ENCODE peak calls at places on chromosomes 1 and 21, in seven cellular contexts. J is psoas muscle; R is lower lobe of right lung; G is left ventricle myocardium inferior; S is CD8-positive, alpha-beta T cell; P is tibial artery; I is mucosa of descending colon. D is an unnamed sample. For H3K4me1 and H3K9me3, the result is how much of the 10 kb centered on the place peaks cover.

GRCh38 chr21:45228171-45228641 is 59.5 kb downstream of the POFUT2 start:
- DNase-seq in G (no peak), J (peak), P (peak), S (peak), I (peak), R (no peak), D (peak)

GRCh38 chr1:200512191-200512590 is 102.4 kb upstream of the ZNF281 start:
- DNase-seq in P (no peak), S (no peak), G (no peak), R (no peak), J (no peak), I (no peak), D (no peak)

GRCh38 chr1:164673584-164674214 is 114.7 kb downstream of the PBX1 start:
- DNase-seq in P (no peak), S (no peak), J (peak), R (no peak), G (no peak), I (no peak), D (peak)

GRCh38 chr1:70874063-70874462 is 173.6 kb downstream of the PTGER3 start:
- DNase-seq in J (no peak), S (no peak), R (no peak), G (peak), I (no peak), P (peak), D (no peak)

GRCh38 chr1:28136636-28137613 is 39.6 kb downstream of the PTAFR start:
- DNase-seq in S (no peak), P (no peak), R (no peak), J (no peak), I (no peak), G (no peak), D (no peak)

GRCh38 chr1:2496087-2496622 is 20.1 kb downstream of the PLCH2 start:
- DNase-seq in G (no peak), R (no peak), I (no peak), J (no peak), P (no peak), S (peak), D (no peak)

GRCh38 chr1:2411801-2412394 is 466 bp downstream of the PEX10 start:
- DNase-seq in P (no peak), I (no peak), J (no peak), S (no peak), R (peak), G (peak), D (peak)

GRCh38 chr1:244437108-244437507 is 14.6 kb downstream of the ADSS2 start:
- DNase-seq in P (no peak), S (no peak), I (no peak), R (no peak), J (no peak), G (no peak), D (no peak)

GRCh38 chr1:10514490-10515235 is 39.9 kb downstream of the PEX14 start:
- DNase-seq in G (no peak), S (no peak), R (no peak), P (no peak), J (no peak), I (no peak), D (peak)

GRCh38 chr1:56304975-56305374 is 274.4 kb downstream of the PLPP3 start:
- DNase-seq in P (no peak), G (no peak), S (no peak), R (no peak), J (no peak), I (no peak), D (no peak)

GRCh38 chr1:82449671-82450070 is 648.9 kb downstream of the ADGRL2 start:
- DNase-seq in P (no peak), G (no peak), J (no peak), I (no peak), R (no peak), S (no peak), D (no peak)

GRCh38 chr1:6233376-6233775 is 2.4 kb downstream of the ICMT start:
- DNase-seq in I (no peak), G (no peak), R (no peak), J (no peak), P (no peak), S (no peak), D (no peak)

GRCh38 chr1:59156526-59157196 is 140.2 kb upstream of the FGGY start:
- DNase-seq in I (no peak), P (no peak), G (no peak), R (no peak), S (no peak), J (no peak), D (peak)

GRCh38 chr1:98143403-98143802 is 222.6 kb upstream of the DPYD start:
- DNase-seq in G (no peak), R (no peak), J (no peak), S (no peak), P (no peak), I (no peak), D (no peak)

GRCh38 chr1:25922633-25923567 is 16.7 kb upstream of the STMN1 start:
- DNase-seq in S (peak), G (peak), P (peak), I (peak), J (peak), R (peak), D (no peak)

GRCh38 chr1:37633040-37633949 is 1.4 kb downstream of the RSPO1 start:
- DNase-seq in G (no peak), I (no peak), S (no peak), P (no peak), J (no peak), R (no peak), D (no peak)

GRCh38 chr1:246454655-246455054 is 52.4 kb downstream of the SMYD3 start:
- DNase-seq in J (no peak), R (no peak), I (no peak), S (no peak), G (no peak), P (no peak), D (no peak)

GRCh38 chr1:20574686-20575543 is 14.0 kb upstream of the CDA start:
- DNase-seq in P (peak), G (peak), I (peak), S (peak), R (peak), J (peak), D (peak)

GRCh38 chr1:165075725-165076370 is 280.7 kb downstream of the LMX1A start:
- DNase-seq in R (no peak), S (no peak), I (no peak), G (no peak), P (no peak), J (no peak), D (peak)

GRCh38 chr1:215665212-215665611 is 98.1 kb downstream of the KCTD3 start:
- DNase-seq in R (no peak), I (no peak), J (no peak), G (no peak), S (no peak), P (no peak), D (no peak)

GRCh38 chr1:9119745-9120144 is 9.2 kb downstream of the GPR157 start:
- DNase-seq in I (no peak), J (no peak), G (no peak), P (no peak), R (peak), S (no peak), D (no peak)

DNA sequence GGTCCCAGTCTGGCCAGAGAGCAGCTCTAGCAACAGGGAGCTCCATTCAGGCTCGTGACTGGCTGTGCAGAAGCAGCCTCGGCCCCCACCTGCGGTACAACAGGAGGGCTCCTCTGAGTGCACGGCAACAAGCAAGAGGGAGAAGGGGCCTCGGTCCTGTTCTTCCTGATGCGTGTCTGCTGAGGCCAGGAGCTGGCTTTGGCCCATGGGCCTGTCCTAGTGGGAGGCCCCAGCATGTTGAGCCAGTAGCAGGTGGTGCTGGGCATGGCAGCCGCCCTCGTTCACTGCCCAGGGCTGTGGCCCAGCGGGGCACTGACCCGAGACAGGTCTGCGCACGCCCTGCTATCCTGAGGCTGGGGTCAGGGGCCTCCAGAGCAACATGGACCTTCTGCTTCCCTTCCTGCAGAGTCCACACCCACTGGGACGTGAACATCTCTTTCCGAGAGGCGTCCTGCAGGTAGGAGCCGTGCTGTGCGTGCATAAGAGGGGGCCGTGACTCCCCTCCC is 7.0 kb downstream of the SAMD11 start:
- DNase-seq in G (no peak), I (no peak), S (no peak), R (no peak), P (no peak), J (no peak), D (no peak)
- H3K4me1 ChIP-seq in G (under half), I (under half), S (under half), R (under half), P (under half), J (under half), D (under half)

DNA sequence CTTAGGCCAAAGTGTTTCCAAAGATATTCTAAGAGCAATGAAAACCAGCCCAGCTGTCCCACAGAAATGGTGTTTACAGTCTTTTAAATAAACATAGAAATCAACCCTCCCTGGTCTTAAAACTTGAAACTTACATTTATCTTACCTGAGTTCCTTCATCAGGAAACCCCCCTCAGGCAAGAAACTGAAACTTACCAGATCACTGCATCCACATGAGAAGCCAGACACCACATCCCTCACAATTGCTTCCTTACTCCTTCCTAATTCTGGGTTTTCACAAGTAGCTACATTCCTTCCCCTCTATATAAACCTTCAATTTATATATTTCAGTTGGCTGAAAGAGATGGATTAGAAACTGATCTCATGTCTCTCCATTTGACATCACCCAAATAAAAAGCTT is 563.0 kb upstream of the CHRM3 start:
- DNase-seq in I (no peak), R (no peak), P (no peak), J (no peak), G (no peak), S (no peak), D (no peak)
- H3K9me3 ChIP-seq in I (under half), R (under half), P (under half), J (under half), G (under half), S (under half), D (under half)

DNA sequence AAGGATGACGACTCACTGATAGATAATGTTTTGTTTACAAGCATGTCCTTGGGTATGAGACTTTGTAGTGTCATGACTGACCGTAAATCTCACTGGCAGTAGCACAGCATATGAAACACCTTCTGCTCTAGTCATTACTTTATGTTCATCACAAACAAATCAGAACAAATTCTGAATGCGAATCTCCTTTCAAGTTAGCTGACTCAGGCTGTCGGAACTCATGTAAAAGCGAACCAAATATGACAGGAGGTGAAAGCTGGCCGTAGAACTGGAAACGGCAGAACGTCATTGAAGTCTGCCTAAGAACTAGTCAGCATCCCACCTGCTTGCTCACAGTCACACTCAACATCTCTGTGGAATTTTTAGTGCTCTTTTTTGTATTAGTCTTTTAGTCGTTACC is 143.9 kb downstream of the RGS7 start:
- DNase-seq in I (no peak), G (no peak), S (no peak), J (no peak), R (no peak), P (no peak), D (no peak)
- H3K4me3 ChIP-seq in I (no peak), G (no peak), S (no peak), J (no peak), R (no peak), P (no peak), D (no peak)

DNA sequence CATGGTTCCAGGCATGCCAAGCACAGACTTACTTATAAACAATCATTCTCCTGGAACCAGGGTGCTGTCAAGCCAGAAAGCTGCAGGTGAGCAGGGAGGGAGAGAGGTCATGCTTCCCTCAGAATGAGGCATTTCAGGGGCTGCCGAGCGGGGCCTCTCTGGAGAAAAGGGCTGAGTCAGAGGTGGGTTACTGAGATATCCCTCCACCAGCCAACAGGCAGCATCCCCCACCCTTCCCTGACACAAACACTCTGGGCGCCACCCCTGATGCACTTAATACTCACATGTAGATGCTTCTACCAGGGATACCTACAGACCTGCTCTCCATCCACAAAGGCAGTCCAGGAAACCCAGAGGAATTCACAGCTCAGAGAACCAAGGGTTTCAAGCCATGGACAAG is 13.1 kb downstream of the STK40 start:
- DNase-seq in I (no peak), G (no peak), P (no peak), R (no peak), S (no peak), J (no peak), D (no peak)
- H3K4me1 ChIP-seq in I (under half), G (half or more), P (half or more), R (half or more), S (under half), J (half or more), D (under half)

DNA sequence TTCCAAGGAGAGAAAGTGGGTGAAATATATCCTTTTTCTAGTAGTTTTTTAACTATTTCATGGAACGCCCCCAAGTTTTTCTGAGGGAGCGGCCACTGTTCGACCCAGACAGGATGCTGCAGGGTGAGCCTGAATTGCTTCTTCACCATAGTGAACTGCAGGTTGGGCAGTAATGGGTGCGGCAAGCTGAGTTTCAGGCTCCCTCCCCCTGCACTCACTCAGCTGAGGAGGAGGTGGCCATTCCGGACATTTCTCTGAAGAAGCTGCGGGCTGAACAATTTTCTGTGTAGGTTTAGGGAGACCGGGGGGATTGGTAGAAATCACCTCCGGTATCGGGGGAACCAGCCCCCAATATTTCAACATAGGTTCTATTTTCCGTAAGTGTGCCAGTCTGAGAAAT is 8.2 kb downstream of the DAP3 start:
- DNase-seq in R (no peak), J (no peak), I (no peak), P (no peak), S (no peak), G (no peak), D (no peak)
- H3K9me3 ChIP-seq in R (under half), J (under half), I (under half), P (under half), S (under half), G (under half), D (under half)

GRCh38 chr21:33360281-33360680 is 35.5 kb downstream of the IFNAR1 start:
- DNase-seq in R (no peak), I (no peak), J (no peak), G (no peak), S (no peak), P (no peak), D (no peak)
- H3K4me3 ChIP-seq in R (no peak), I (no peak), J (no peak), G (no peak), S (no peak), P (no peak), D (no peak)

D was measured in SJCRH30.